ENCODE peak calls at places on chromosomes 5 and 9, in ten cellular contexts. F, B, C, Q, L, X, N, I, U and E are unnamed samples.

GRCh38 chr9:136525207-136525606 is 20.6 kb downstream of the NOTCH1 start:
- DNase-seq in F (no peak), X (no peak), N (no peak), U (no peak), C (no peak), I (no peak), L (no peak), Q (no peak), B (no peak), E (no peak)

GRCh38 chr5:143572671-143573070 is 169.2 kb upstream of the NR3C1 start:
- DNase-seq in U (no peak), I (no peak), C (no peak), L (no peak), N (no peak), B (no peak), Q (no peak), F (no peak), X (no peak), E (no peak)

GRCh38 chr5:157266286-157267007 is 524 bp downstream of the CYFIP2 start:
- DNase-seq in C (no peak), L (no peak), B (no peak), F (no peak), X (peak; percentile 71), Q (no peak), U (peak; percentile 57), N (no peak), I (peak; percentile 73), E (peak; percentile 10)

GRCh38 chr5:32000726-32001125 is 173.4 kb downstream of the GOLPH3 start:
- DNase-seq in X (no peak), L (no peak), Q (no peak), C (no peak), F (no peak), U (no peak), B (no peak), I (no peak), N (no peak), E (no peak)

GRCh38 chr9:112044183-112044582 is 130.9 kb downstream of the SUSD1 start:
- DNase-seq in Q (no peak), B (no peak), C (no peak), X (no peak), N (no peak), F (no peak), I (no peak), U (no peak), L (no peak), E (no peak)

GRCh38 chr5:158737536-158738027 is 362.1 kb downstream of the EBF1 start:
- DNase-seq in X (peak; percentile 75), L (no peak), F (no peak), C (no peak), Q (no peak), B (no peak), U (no peak), I (no peak), N (no peak), E (no peak)

GRCh38 chr5:81852277-81853004 is 101.5 kb upstream of the SSBP2 start:
- DNase-seq in C (no peak), I (peak; percentile 22), X (peak; percentile 86), F (no peak), B (peak; percentile 61), L (no peak), Q (no peak), U (peak; percentile 27), N (no peak), E (peak; percentile 31)

GRCh38 chr5:150126199-150126920 is 29.3 kb downstream of the PDGFRB start:
- DNase-seq in F (no peak), X (no peak), L (no peak), C (no peak), Q (no peak), B (no peak), N (no peak), I (no peak), U (no peak), E (no peak)

GRCh38 chr9:74083681-74084433 is 413.3 kb upstream of the RORB start:
- DNase-seq in Q (no peak), C (no peak), N (no peak), B (no peak), X (no peak), I (no peak), U (no peak), F (no peak), L (no peak), E (no peak)

GRCh38 chr5:91690921-91691320 is 307.8 kb upstream of the ARRDC3 start:
- DNase-seq in L (no peak), B (no peak), Q (no peak), X (no peak), I (no peak), F (no peak), U (no peak), C (no peak), N (no peak), E (no peak)

GRCh38 chr9:68546596-68547390 is 6.1 kb upstream of the TMEM252 start:
- DNase-seq in U (peak; percentile 27), B (peak; percentile 48), Q (no peak), N (no peak), F (no peak), L (no peak), I (no peak), X (no peak), C (no peak), E (no peak)

GRCh38 chr9:114591206-114591853 is 3.8 kb downstream of the ATP6V1G1 start:
- DNase-seq in B (no peak), I (peak; percentile 34), L (no peak), U (no peak), N (no peak), X (no peak), C (no peak), F (no peak), Q (no peak), E (no peak)

GRCh38 chr5:43231977-43232376 is 40.0 kb downstream of the NIM1K start:
- DNase-seq in F (no peak), B (no peak), C (peak; percentile 11), I (no peak), X (peak; percentile 34), Q (peak; percentile 13), U (no peak), N (no peak), L (no peak), E (peak; percentile 47)
- TF ChIP-seq CTCF in F (peak; percentile 21), B (peak; percentile 9), C (no peak), I (no peak), X (peak; percentile 37), Q (peak; percentile 42), U (no peak), N (no peak), L (peak; percentile 43), E (peak; percentile 68)

GRCh38 chr5:1860021-1860610 is 22.6 kb downstream of the IRX4 start:
- DNase-seq in N (no peak), U (no peak), I (no peak), X (no peak), L (no peak), F (no peak), B (no peak), Q (no peak), C (no peak), E (no peak)
- H3K27me3 ChIP-seq in N (peaks cover 3% of the 10 kb centered on the region), U (no peaks in the 10 kb centered on the region), I (peaks cover 5% of the 10 kb centered on the region), X (no peaks in the 10 kb centered on the region), L (no peaks in the 10 kb centered on the region), F (peaks cover 21% of the 10 kb centered on the region), B (no peaks in the 10 kb centered on the region), Q (no peaks in the 10 kb centered on the region), C (no peaks in the 10 kb centered on the region), E (peaks cover 94% of the 10 kb centered on the region)

DNA sequence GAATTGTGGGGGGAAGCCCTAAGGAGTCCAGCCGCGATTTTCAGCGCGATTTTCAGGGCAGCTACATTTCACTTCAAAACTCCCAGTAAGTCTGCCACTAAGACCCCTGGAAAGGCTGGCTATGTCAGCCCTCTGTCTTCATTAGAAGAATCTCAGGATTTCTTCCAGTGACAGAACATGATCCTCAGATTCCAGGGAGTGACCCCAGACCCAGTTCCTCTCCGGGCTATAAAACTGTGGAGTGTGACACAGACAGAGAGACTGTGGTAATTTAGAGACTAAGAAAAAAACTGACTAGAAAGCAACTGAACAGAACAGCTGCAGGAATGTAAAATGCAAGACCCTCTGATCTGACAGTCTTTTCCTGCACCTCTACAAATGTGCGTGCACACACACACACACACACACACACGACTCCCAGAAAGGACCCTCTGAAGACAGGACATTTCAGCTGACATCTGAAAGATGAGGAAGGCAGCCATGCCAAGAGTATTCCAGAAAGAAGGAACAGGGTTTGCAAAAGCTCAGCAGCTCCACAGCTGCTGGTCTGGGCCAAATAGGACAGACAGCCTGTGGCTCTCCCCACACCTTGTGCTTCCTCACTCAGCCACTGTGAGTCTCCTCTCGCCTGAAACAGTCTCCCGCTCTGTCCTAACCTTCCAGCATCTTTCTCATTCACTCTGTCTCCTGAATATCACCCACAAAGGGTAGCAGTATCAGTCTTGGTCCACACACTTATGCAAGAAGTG is 188.9 kb downstream of the PALM2AKAP2 start:
- DNase-seq in F (peak; percentile 38), L (peak; percentile 12), B (peak; percentile 60), X (peak; percentile 60), Q (peak; percentile 8), U (peak; percentile 29), I (peak; percentile 47), N (no peak), C (no peak), E (no peak)
- TF ChIP-seq CTCF in F (peak; percentile 19), L (peak; percentile 16), B (peak; percentile 44), X (peak; percentile 22), Q (peak; percentile 42), U (no peak), I (peak; percentile 29), N (no peak), C (no peak), E (no peak)

GRCh38 chr5:111226556-111226955 is 2.4 kb downstream of the CAMK4 start:
- DNase-seq in I (no peak), L (no peak), C (no peak), Q (no peak), X (no peak), U (no peak), N (no peak), F (no peak), B (no peak), E (no peak)

GRCh38 chr5:111223790-111224560 is at the start of gene CAMK4:
- DNase-seq in L (no peak), N (peak; percentile 19), I (peak; percentile 86), B (peak; percentile 83), C (peak; percentile 37), F (peak; percentile 54), X (peak; percentile 85), Q (peak; percentile 81), U (peak; percentile 60), E (no peak)

GRCh38 chr5:111223086-111223789 is 946 bp upstream of the CAMK4 start:
- DNase-seq in F (no peak), Q (peak; percentile 75), B (no peak), N (no peak), L (no peak), I (peak; percentile 6), X (no peak), C (no peak), U (no peak), E (no peak)

GRCh38 chr5:111225926-111226325 is 1.7 kb downstream of the CAMK4 start:
- DNase-seq in U (no peak), Q (no peak), L (no peak), C (no peak), B (no peak), X (no peak), I (no peak), F (no peak), N (no peak), E (no peak)

DNA sequence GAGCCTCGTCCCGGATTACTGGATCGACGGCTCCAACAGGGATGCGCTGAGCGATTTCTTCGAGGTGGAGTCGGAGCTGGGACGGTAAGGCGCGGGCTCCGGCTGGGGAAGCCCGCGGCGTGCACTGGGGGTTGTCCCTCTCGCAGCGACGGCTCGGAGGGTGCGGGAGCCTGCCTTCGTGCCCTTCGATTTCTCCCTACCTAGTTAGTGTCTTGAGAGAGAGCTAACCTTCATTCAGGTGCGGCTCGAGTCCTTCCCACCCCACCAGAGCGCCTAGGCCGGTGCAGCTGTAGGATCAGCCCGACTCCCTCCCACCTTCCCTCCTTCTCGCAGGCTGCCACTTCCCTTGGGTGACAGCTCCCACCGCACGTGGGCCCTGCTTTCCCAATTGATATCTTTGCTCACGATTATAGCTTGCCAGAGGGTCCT is 391 bp downstream of the CAMK4 start:
- DNase-seq in L (no peak), I (no peak), B (no peak), X (no peak), F (no peak), N (no peak), Q (peak; percentile 4), C (no peak), U (no peak), E (no peak)
- H3K27me3 ChIP-seq in L (peaks cover 38% of the 10 kb centered on the region), I (peaks cover 46% of the 10 kb centered on the region), B (peaks cover 49% of the 10 kb centered on the region), X (peaks cover 31% of the 10 kb centered on the region), F (peaks cover 43% of the 10 kb centered on the region), N (peaks cover 2% of the 10 kb centered on the region), Q (no peaks in the 10 kb centered on the region), C (peaks cover 5% of the 10 kb centered on the region), U (no peaks in the 10 kb centered on the region), E (peaks cover 9% of the 10 kb centered on the region)